ENCODE peak calls at places on chromosomes 1 and 21, in six cellular contexts. W, R, M, T, V and I are unnamed samples.

GRCh38 chr1:63621075-63621474 is 27.9 kb downstream of the PGM1 start:
- DNase-seq in R (no peak), T (peak), W (no peak), V (no peak), M (no peak), I (no peak)

GRCh38 chr1:74235153-74235552 is at the start of gene TNNI3K:
- DNase-seq in V (no peak), W (no peak), R (no peak), M (no peak), T (no peak), I (no peak)

GRCh38 chr1:206143537-206144155 is 26.5 kb upstream of the AVPR1B start:
- DNase-seq in W (no peak), V (no peak), R (no peak), T (no peak), M (no peak), I (no peak)

GRCh38 chr21:17730782-17731181 is 88.4 kb downstream of the C21orf91 start:
- DNase-seq in W (no peak), V (no peak), R (no peak), M (no peak), T (no peak), I (no peak)

GRCh38 chr1:21607549-21608529 is 61.3 kb downstream of the RAP1GAP start:
- DNase-seq in M (peak), V (peak), R (peak), W (no peak), T (peak), I (no peak)

GRCh38 chr1:226119169-226119568 is 56.7 kb downstream of the H3-3A start:
- DNase-seq in V (no peak), M (no peak), T (no peak), W (no peak), R (no peak), I (no peak)

GRCh38 chr1:221100196-221100950 is 221.1 kb downstream of the HLX start:
- DNase-seq in R (no peak), V (peak), T (no peak), M (no peak), W (no peak), I (no peak)

GRCh38 chr1:211490821-211491415 is 1.0 kb downstream of the RD3 start:
- DNase-seq in W (no peak), V (no peak), R (peak), M (no peak), T (no peak), I (no peak)

GRCh38 chr1:3884966-3885365 is 15.1 kb downstream of the C1orf174 start:
- DNase-seq in W (no peak), R (peak), T (no peak), V (no peak), M (no peak), I (no peak)
- H3K27ac ChIP-seq in W (no peak), R (no peak), T (no peak), V (no peak), M (no peak), I (no peak)

GRCh38 chr1:162497723-162498441 is at the start of gene UHMK1:
- DNase-seq in M (peak), W (peak), V (peak), T (peak), R (peak), I (peak)

GRCh38 chr1:162502077-162502476 is 4.5 kb downstream of the UHMK1 start:
- DNase-seq in V (no peak), T (no peak), R (no peak), M (no peak), W (no peak), I (no peak)

GRCh38 chr1:162500805-162501204 is 3.2 kb downstream of the UHMK1 start:
- DNase-seq in V (peak), T (no peak), R (no peak), W (no peak), M (no peak), I (no peak)

GRCh38 chr1:162498442-162498785 is 796 bp downstream of the UHMK1 start:
- DNase-seq in M (no peak), W (no peak), T (no peak), V (peak), R (no peak), I (no peak)

DNA sequence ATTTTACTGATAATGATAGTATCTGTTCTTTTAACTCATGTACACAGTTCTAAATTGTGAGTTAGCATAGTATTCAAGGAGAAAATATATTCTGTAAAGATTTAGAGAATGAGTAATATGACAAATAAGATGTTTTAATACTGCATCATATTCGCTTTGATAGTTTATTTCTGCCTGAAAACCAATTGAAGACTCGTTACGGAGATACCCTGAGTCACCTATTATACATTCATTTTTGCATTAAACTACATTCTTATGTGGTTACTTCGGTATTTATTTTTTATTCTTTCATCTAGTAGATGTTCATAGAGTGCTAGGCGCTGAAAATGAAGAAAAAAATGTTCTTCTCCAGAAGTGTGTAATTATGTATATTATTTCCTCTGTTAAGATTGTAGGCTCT is 5.3 kb downstream of the UHMK1 start:
- DNase-seq in W (no peak), T (no peak), M (no peak), V (peak), R (no peak), I (no peak)
- H3K27ac ChIP-seq in W (no peak), T (no peak), M (no peak), V (peak), R (no peak), I (peak)

DNA sequence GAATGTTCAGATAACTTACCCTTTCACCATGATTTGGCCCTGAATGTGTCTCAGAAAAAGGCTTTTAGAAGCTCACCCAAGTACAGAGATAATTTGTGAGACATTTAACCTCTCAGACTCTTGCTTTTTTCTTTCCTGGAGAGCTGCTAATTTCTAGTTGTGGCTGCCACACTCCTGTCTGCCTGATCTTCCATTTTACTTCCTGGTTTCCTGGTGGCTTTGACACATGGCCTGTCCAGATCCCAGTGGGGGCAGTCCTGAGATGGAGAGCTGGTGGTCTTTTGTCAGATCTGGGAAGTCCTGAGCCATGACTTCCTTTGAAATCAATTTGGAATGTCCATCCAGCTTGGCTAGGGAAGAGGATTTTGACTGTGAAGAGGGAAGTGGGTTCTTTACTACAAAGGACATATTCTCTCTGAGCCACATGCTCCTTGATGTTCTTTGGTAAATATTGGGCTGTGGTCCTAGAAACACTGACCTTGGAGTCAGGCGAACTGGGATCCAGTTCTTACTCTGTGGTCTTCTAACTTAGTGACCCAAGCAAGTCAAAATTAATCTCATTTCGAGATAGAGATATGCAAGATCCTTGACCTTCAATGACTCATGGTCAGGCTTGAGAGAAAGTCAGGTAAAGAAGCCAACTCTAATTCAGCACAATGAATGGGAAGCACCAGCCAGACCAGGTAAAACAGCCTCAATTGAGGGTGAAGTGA is 78.0 kb upstream of the HSD17B7 start:
- DNase-seq in R (no peak), V (no peak), T (no peak), W (no peak), M (no peak), I (no peak)
- H3K27ac ChIP-seq in R (no peak), V (no peak), T (no peak), W (no peak), M (peak), I (no peak)

DNA sequence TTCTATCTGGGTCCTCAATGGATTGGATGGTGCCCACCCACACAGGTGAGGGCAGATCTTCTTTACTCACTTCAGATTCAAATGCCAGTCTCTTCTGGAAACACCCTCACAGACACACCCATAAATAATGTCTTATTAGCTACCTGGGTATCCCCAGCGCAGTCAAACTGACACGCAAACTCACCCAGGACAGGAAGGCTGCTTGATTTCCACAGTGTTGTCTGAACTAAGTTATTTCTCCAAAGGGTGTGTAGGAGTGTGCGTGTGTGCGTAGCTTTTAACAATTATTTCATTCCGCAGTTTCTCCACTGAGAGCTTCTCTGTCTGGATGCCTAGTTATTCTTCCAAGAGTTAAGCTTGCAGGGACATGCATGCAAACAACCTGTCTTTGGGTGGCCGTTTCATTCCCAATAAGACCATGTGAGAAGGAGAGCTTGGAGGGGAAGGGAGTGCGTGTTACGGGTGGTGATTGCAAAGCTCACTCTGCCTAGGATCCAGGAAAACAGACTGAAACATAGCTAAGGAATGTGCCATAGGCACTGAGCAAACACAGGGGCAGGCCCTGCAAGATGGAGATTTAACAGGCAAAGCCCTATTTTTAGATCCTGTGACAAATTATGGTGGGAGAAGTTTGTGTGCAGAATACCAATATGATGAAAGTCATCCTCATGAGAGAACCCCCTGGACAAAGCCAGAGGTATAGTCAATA is 269.7 kb downstream of the DYRK1A start:
- DNase-seq in R (no peak), M (no peak), T (no peak), V (peak), W (no peak), I (no peak)
- H3K27ac ChIP-seq in R (no peak), M (no peak), T (no peak), V (no peak), W (no peak), I (peak)

DNA sequence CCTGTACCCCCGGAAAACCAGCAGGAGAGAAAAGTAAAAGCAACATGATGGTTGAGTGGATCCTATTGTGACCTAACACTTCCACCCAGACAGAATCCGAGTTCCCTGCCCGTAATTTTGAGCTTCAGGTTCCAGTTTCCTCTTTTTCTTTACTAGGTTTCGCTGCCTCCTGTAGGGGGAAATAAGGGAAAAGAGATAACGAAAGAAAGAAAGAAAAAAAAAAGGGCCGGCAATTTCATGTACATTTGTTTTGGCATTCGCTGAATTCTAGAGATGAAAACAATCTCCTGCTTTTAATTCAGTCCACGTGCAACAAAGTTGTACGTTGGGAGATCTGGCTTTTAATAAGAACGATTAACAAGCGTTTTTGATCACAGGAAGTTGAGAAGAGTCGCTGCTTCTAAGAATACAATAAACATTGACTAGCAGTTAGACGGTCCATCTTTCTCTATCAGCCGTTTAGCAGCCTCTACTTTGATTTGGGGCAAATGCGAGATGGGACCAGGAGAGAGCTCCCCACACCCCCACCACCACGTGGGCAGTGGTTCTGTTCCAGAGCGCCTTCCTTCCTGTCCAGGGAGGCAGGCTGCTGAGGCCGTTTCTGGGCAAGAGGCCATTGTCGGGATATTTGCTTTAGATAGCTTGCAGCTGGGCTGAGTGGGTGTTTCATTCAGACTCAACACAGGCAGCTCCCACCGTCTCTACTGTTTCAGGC is 155.9 kb upstream of the RUNX1 start:
- DNase-seq in M (peak), W (no peak), R (peak), V (peak), T (no peak), I (no peak)
- H3K27ac ChIP-seq in M (peak), W (no peak), R (peak), V (peak), T (peak), I (no peak)

GRCh38 chr1:203478231-203478630 is 2.6 kb downstream of the PRELP start:
- DNase-seq in W (no peak), V (no peak), T (no peak), M (no peak), R (no peak), I (no peak)

GRCh38 chr1:203476223-203476622 is 617 bp downstream of the PRELP start:
- DNase-seq in T (no peak), V (no peak), R (peak), W (no peak), M (no peak), I (no peak)

GRCh38 chr1:203478986-203479385 is 3.4 kb downstream of the PRELP start:
- DNase-seq in W (no peak), M (no peak), R (no peak), T (no peak), V (no peak), I (no peak)

GRCh38 chr1:203479646-203480045 is 4.0 kb downstream of the PRELP start:
- DNase-seq in R (peak), M (no peak), W (no peak), T (no peak), V (no peak), I (no peak)

DNA sequence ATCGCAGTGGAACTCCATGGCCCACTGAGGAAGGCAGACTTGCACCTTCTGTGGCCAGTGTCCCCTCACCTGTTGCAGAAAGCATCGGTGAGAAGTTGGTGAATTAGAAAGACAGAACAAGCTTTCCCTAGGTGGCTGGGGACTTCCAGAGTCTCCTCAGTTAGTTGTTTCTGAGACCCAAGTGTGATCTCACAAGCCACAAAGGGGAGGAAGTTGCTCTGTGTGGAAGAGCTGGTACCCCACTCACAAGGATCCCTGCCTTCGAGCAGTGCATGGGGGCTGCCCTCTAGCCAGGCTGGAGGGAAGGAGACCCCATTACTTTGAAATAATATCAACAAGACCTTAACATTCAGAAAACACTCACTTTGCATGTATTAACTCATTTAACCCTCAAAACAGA is 2.1 kb downstream of the PRELP start:
- DNase-seq in W (no peak), M (no peak), R (no peak), T (no peak), V (no peak), I (no peak)
- H3K27ac ChIP-seq in W (no peak), M (peak), R (peak), T (no peak), V (no peak), I (no peak)

GRCh38 chr1:101364370-101365120 is 127.7 kb downstream of the S1PR1 start:
- DNase-seq in T (peak), M (no peak), W (no peak), R (no peak), V (peak), I (no peak)
- H3K27ac ChIP-seq in T (no peak), M (no peak), W (no peak), R (no peak), V (peak), I (no peak)

GRCh38 chr1:41681331-41682136 is 197.1 kb upstream of the EDN2 start:
- DNase-seq in W (no peak), V (peak), R (peak), M (no peak), T (no peak), I (no peak)
- H3K27ac ChIP-seq in W (no peak), V (no peak), R (no peak), M (no peak), T (no peak), I (no peak)